ENCODE peak calls at places on chromosomes 16 and 17, in six cellular contexts. B is trophoblast cell, R is breast epithelium, M is cardiac muscle cell, E is GM23248, H is uterus. F is an unnamed sample. For H3K4me1 and H3K36me3, the result is how much of the 10 kb centered on the place peaks cover.

GRCh38 chr16:81143921-81144471 is 47.8 kb upstream of the GCSH start:
- DNase-seq in B (peak), R (no peak), M (no peak), E (no peak), H (no peak), F (no peak)

GRCh38 chr17:20263595-20263994 is 203.7 kb downstream of the LGALS9B start:
- DNase-seq in B (no peak), R (no peak), M (peak), E (peak), H (peak), F (no peak)

GRCh38 chr17:73155410-73156165 is 9.2 kb upstream of the SSTR2 start:
- DNase-seq in B (no peak), R (no peak), M (no peak), E (no peak), H (no peak), F (no peak)

GRCh38 chr17:75689441-75689873 is 22.3 kb downstream of the SAP30BP start:
- DNase-seq in B (peak), R (peak), M (no peak), E (peak), H (no peak), F (no peak)

GRCh38 chr17:32909787-32910369 is 18.1 kb upstream of the TMEM98 start:
- DNase-seq in B (peak), R (peak), M (peak), E (peak), H (peak), F (peak)

GRCh38 chr16:9499921-9500593 is 408.6 kb downstream of the HAPSTR1 start:
- DNase-seq in B (no peak), R (no peak), M (no peak), E (no peak), H (no peak), F (no peak)

GRCh38 chr16:85416267-85417109 is 196.6 kb upstream of the GSE1 start:
- DNase-seq in B (peak), R (no peak), M (peak), E (peak), H (peak), F (no peak)

GRCh38 chr16:80989801-80990200 is 16.9 kb downstream of the CMC2 start:
- DNase-seq in B (no peak), R (no peak), M (no peak), E (peak), H (no peak), F (no peak)

GRCh38 chr17:28763804-28764266 is 20.0 kb downstream of the TRAF4 start:
- DNase-seq in B (peak), R (peak), M (peak), E (peak), H (peak), F (peak)

GRCh38 chr17:49341356-49341755 is 20.7 kb downstream of the ZNF652 start:
- DNase-seq in B (no peak), R (no peak), M (no peak), E (no peak), H (no peak), F (no peak)

GRCh38 chr17:57921342-57921741 is 33.9 kb downstream of the CUEDC1 start:
- DNase-seq in B (no peak), R (peak), M (peak), E (peak), H (peak), F (no peak)

GRCh38 chr16:80682435-80683070 is 121.8 kb downstream of the CDYL2 start:
- DNase-seq in B (no peak), R (no peak), M (peak), E (peak), H (no peak), F (no peak)

GRCh38 chr16:31079342-31079944 is 5.2 kb downstream of the ZNF646 start:
- DNase-seq in B (no peak), R (no peak), M (no peak), E (no peak), H (no peak), F (no peak)

GRCh38 chr16:2752850-2753522 is 548 bp downstream of the SRRM2 start:
- DNase-seq in B (peak), R (peak), M (peak), E (peak), H (peak), F (peak)

DNA sequence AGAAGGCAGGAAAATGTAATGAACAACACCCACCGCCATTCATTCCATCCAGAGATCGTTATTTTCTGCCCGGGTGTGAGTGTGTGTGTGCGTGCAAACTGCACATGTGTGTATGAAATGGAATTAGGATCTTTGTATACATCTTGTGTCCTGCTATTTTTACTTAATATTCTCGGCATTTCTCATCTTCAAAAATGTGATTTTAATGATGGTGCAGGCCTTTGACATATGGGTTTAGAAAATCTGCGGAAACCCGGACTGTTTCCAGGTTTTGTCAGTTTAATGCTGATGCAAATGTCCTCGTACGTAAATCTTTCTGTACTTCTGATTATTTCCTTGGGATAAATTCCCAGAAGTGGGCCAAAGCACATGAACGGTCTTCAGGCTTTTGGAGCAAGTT is 254.8 kb downstream of the SEC14L1 start:
- DNase-seq in B (no peak), R (no peak), M (no peak), E (no peak), H (no peak), F (no peak)
- H3K4me1 ChIP-seq in B (under half), R (under half), M (under half), E (half or more), H (under half), F (under half)

GRCh38 chr17:4507361-4508111 is 8.9 kb downstream of the SPNS2 start:
- DNase-seq in B (no peak), R (no peak), M (no peak), E (no peak), H (no peak), F (no peak)

GRCh38 chr17:4506180-4506814 is 7.6 kb downstream of the SPNS2 start:
- DNase-seq in B (no peak), R (no peak), M (no peak), E (no peak), H (no peak), F (no peak)

GRCh38 chr17:4505187-4505586 is 6.5 kb downstream of the SPNS2 start:
- DNase-seq in B (peak), R (no peak), M (no peak), E (no peak), H (no peak), F (no peak)

GRCh38 chr17:4508207-4508606 is 9.5 kb downstream of the SPNS2 start:
- DNase-seq in B (no peak), R (no peak), M (no peak), E (no peak), H (no peak), F (no peak)

DNA sequence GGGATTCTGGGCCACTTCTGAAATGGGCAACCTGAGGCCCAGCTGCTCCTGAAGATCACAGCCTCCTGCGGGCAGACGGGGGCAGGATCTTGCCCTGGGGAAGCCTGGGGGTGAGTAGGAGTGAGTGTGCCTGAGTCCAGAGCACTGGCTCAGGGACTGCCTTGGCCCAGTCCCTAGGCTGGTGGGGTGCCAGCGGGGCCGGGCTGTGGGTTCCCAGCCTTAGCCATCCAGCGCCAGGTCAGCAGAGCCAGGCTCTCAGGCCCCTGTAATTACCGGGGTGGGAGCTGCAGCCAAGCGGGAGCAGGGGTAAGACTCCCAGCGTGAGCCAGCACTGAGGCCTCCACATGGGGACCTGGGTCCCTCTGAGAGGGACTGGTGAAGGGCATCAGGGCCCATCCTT is 8.2 kb downstream of the SPNS2 start:
- DNase-seq in B (no peak), R (no peak), M (no peak), E (no peak), H (no peak), F (no peak)
- H3K27ac ChIP-seq in B (no peak), R (peak), M (no peak), E (no peak), H (peak), F (no peak)

GRCh38 chr17:4884489-4884888 is 14.8 kb upstream of the C17orf107 start:
- DNase-seq in B (no peak), R (no peak), M (no peak), E (no peak), H (no peak), F (no peak)
- H3K36me3 ChIP-seq in B (half or more), R (under half), M (under half), E (under half), H (under half), F (under half)

DNA sequence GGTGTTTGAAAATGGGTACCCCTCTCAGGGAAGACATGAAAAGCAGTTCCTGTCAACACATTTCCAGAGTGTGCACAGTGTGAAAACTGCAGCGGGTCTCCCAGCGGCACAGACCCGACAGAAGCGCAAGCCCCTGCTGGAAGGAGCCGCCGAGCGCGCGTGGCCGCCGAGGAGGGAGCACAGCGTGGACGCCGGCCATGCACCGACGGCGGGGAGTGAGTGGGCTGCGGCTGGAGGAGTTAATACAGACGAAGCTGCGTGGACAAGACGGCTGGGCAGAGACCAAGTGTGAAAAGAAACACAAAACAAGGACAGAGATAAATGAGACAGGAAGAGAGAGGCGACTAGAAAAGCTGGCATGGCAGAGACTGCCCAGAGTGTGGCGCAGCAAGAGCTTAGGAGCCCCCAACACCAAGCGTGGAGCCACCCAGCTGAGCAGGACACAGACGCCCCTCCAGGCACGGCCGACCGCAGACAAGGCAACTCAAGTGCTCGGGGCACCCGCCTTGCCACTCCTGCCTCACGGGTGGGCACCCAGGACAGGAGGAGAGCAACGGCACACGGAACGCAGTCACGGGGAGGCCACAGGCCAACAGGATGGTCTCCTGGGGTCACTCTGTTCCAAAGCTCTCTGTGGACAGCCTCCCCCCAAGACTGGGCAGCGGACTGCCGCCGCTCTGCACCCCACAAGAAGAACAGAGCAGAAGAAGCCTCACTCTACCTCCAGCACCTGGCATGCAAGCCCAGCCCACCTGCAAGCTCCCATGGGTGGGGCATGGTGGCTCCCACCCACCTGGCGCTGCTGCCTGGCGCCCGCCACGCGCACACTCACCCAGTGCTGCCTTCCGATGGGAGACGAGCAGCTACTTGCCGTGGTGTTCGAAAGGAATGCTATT is 16.6 kb downstream of the SLC16A3 start:
- DNase-seq in B (no peak), R (no peak), M (no peak), E (no peak), H (no peak), F (no peak)
- H3K4me1 ChIP-seq in B (under half), R (under half), M (under half), E (under half), H (half or more), F (under half)

GRCh38 chr16:7550096-7550495 is 217.5 kb downstream of the RBFOX1 start:
- DNase-seq in B (no peak), R (no peak), M (no peak), E (no peak), H (no peak), F (no peak)

DNA sequence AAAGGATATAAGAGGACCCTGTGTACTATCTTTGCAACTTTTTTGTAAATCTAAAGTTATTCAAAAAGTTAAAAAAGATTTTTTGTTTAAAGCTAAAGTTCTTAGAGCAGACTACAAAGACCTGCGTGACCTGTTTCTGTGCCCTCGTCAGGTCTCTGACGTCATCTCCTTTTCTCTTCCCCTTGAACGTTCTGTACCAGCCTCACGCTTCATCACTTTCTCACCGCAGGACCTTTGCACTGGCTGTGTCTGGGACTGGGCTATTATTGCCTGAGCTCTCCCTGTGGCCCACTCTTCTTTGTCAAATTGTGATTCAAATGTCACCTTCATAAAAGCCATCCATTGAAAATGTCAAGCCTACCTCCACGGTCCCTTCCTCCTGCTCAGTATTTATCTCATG is 222.8 kb downstream of the RBFOX1 start:
- DNase-seq in B (no peak), R (no peak), M (no peak), E (no peak), H (no peak), F (no peak)
- H3K27ac ChIP-seq in B (no peak), R (no peak), M (no peak), E (no peak), H (no peak), F (no peak)

GRCh38 chr16:89693931-89694783 is 7.3 kb downstream of the SPATA2L start:
- DNase-seq in B (no peak), R (no peak), M (no peak), E (no peak), H (no peak), F (no peak)
- H3K36me3 ChIP-seq in B (half or more), R (under half), M (under half), E (under half), H (under half), F (under half)

F was measured in prostate gland.